ENCODE peak calls at places on chromosomes 5 and 9, in six cellular contexts. D is H9, W is pancreas, H is fibroblast of mammary gland, A is BJ, M is bronchial epithelial cell. Z is an unnamed sample.

GRCh38 chr5:28391277-28391676 is 1352.9 kb upstream of the CDH9 start:
- DNase-seq in D (no peak), W (no peak), H (no peak), A (no peak), M (no peak), Z (no peak)

GRCh38 chr5:133032852-133033742 is 6.7 kb upstream of the ZCCHC10 start:
- DNase-seq in D (no peak), W (no peak), H (no peak), A (no peak), M (no peak), Z (no peak)

GRCh38 chr9:127172066-127172707 is 49.8 kb upstream of the ANGPTL2 start:
- DNase-seq in D (no peak), W (no peak), H (no peak), A (no peak), M (no peak), Z (no peak)

GRCh38 chr5:140108093-140109049 is 5.5 kb upstream of the PURA start:
- DNase-seq in D (peak), W (peak), H (no peak), A (no peak), M (peak), Z (peak)

GRCh38 chr9:18347381-18348084 is 126.4 kb upstream of the ADAMTSL1 start:
- DNase-seq in D (no peak), W (no peak), H (peak), A (no peak), M (no peak), Z (no peak)

GRCh38 chr5:16291474-16291873 is 111.9 kb upstream of the MARCHF11 start:
- DNase-seq in D (no peak), W (no peak), H (no peak), A (no peak), M (no peak), Z (no peak)

GRCh38 chr5:107149243-107149642 is 521.5 kb downstream of the EFNA5 start:
- DNase-seq in D (no peak), W (no peak), H (no peak), A (no peak), M (no peak), Z (no peak)

GRCh38 chr9:97759611-97760288 is 62.6 kb upstream of the XPA start:
- DNase-seq in D (no peak), W (no peak), H (no peak), A (no peak), M (no peak), Z (no peak)

GRCh38 chr5:149641000-149641576 is 59.8 kb downstream of the ARHGEF37 start:
- DNase-seq in D (no peak), W (no peak), H (peak), A (no peak), M (no peak), Z (peak)

GRCh38 chr5:170486366-170486765 is 17.5 kb upstream of the KCNIP1 start:
- DNase-seq in D (no peak), W (no peak), H (no peak), A (no peak), M (no peak), Z (no peak)

GRCh38 chr9:4887556-4887955 is 94.8 kb downstream of the RCL1 start:
- DNase-seq in D (no peak), W (no peak), H (peak), A (peak), M (peak), Z (no peak)

GRCh38 chr5:58184910-58185309 is 275.0 kb downstream of the PLK2 start:
- DNase-seq in D (no peak), W (no peak), H (peak), A (peak), M (peak), Z (no peak)

GRCh38 chr9:121545148-121545874 is 45.7 kb upstream of the GGTA1 start:
- DNase-seq in D (no peak), W (no peak), H (no peak), A (no peak), M (no peak), Z (peak)

GRCh38 chr5:76615759-76616158 is 7.4 kb downstream of the F2RL2 start:
- DNase-seq in D (no peak), W (no peak), H (peak), A (no peak), M (no peak), Z (no peak)

GRCh38 chr9:100466828-100467220 is 6.1 kb upstream of the TMEFF1 start:
- DNase-seq in D (no peak), W (no peak), H (no peak), A (no peak), M (no peak), Z (no peak)

GRCh38 chr9:110764006-110764405 is 95.4 kb downstream of the MUSK start:
- DNase-seq in D (no peak), W (no peak), H (no peak), A (no peak), M (no peak), Z (no peak)

GRCh38 chr5:81849769-81850367 is 99.0 kb upstream of the SSBP2 start:
- DNase-seq in D (no peak), W (no peak), H (no peak), A (no peak), M (no peak), Z (no peak)

GRCh38 chr9:15357050-15357653 is 50.1 kb upstream of the TTC39B start:
- DNase-seq in D (peak), W (no peak), H (no peak), A (no peak), M (no peak), Z (peak)

GRCh38 chr9:134484479-134484878 is 157.1 kb upstream of the COL5A1 start:
- DNase-seq in D (no peak), W (no peak), H (no peak), A (no peak), M (no peak), Z (no peak)

GRCh38 chr5:71014186-71014585 is 11.0 kb downstream of the NAIP start:
- DNase-seq in D (no peak), W (no peak), H (no peak), A (no peak), M (no peak), Z (no peak)

GRCh38 chr5:106380736-106381135 is 1290.0 kb downstream of the EFNA5 start:
- DNase-seq in D (no peak), W (no peak), H (peak), A (no peak), M (peak), Z (no peak)

GRCh38 chr5:31096238-31096865 is 97.1 kb upstream of the CDH6 start:
- DNase-seq in D (no peak), W (no peak), H (peak), A (peak), M (peak), Z (no peak)

GRCh38 chr5:180596115-180596667 is 4.9 kb upstream of the SCGB3A1 start:
- DNase-seq in D (no peak), W (peak), H (no peak), A (no peak), M (peak), Z (no peak)

GRCh38 chr9:127066775-127067111 is 55.7 kb downstream of the ANGPTL2 start:
- DNase-seq in D (no peak), W (no peak), H (peak), A (no peak), M (peak), Z (no peak)

GRCh38 chr5:73783823-73784222 is 157.8 kb downstream of the ARHGEF28 start:
- DNase-seq in D (no peak), W (no peak), H (peak), A (no peak), M (peak), Z (no peak)

GRCh38 chr9:71638627-71639026 is 129.7 kb downstream of the CEMIP2 start:
- DNase-seq in D (no peak), W (peak), H (no peak), A (no peak), M (no peak), Z (no peak)

GRCh38 chr9:130330202-130330601 is 64.6 kb downstream of the HMCN2 start:
- DNase-seq in D (no peak), W (no peak), H (no peak), A (no peak), M (peak), Z (no peak)

GRCh38 chr5:37722236-37723146 is 117.3 kb downstream of the GDNF start:
- DNase-seq in D (no peak), W (no peak), H (peak), A (peak), M (peak), Z (no peak)

GRCh38 chr5:179489015-179489414 is 61.3 kb upstream of the RUFY1 start:
- DNase-seq in D (no peak), W (no peak), H (no peak), A (no peak), M (no peak), Z (no peak)

DNA sequence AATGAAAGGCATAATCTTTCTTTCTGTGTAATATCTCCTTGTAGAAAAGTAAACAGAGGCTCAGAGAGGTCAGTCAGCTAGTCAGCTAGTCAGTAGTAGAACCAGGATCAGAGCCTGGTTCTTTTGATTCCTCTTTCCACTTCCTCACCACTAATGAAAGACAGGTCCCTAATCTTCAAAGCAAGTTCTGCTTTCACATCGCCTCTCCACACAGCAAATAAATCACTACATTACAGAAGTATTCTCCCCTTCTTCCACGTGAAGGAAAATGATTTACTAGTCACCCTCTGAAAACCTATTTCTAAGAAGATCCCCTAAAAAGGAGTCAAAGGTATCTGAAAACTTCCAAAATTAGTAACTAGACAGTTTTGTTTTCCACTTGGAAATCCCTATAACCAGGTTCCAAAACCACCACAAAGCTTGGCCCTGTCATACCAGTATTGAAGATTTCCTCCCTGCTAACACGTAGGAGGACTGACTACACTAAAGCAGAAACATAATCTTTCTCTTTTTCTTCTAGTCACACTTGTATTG is 140.5 kb upstream of the TARS1 start:
- DNase-seq in D (no peak), W (no peak), H (peak), A (no peak), M (peak), Z (no peak)
- TF ChIP-seq CTCF in D (no peak), W (no peak), H (no peak), A (no peak), M (no peak), Z (no peak)

DNA sequence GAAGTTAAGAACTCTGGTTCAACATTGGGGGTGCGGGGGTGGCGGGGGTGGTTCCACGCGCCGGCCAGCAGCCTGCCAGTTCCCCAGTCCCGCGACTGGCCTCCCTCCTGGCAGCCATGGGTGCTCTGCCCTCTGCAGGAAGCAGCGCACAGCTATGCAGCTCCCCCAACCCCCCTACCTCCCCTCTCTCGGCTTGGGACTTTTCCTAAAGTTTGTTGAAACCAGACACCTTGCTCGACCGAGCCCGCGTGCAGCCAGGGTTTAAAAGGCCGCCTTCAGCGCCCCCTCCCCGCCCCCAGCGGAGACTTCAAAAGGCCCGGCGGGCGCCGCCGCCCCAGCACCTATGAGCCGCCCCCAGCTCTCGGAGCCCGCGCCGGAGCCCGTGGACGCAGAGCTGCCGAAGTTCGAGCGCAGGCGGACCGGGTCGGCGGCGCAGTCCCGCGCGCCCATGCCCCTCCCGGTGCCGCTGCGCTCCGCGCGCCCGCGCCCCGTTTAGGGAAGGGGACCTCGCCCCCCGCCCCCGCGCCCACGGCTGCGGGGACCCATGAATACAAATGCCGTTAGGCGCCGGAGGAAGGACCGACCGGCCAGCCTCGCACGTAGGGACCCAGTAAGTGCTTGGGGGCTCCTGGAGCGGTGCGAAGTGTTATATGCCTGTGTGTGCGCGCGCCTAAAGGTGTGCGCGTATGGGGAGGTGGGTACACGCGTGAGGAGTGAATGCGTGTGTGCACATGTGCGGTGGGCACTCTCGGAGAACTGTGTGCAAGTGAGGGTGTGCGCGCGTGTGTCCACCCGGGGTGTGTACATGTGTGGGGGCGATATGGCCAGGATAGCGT is 1.4 kb upstream of the COL27A1 start:
- DNase-seq in D (peak), W (no peak), H (no peak), A (no peak), M (no peak), Z (peak)
- TF ChIP-seq CTCF in D (peak), W (no peak), H (peak), A (peak), M (peak), Z (peak)

GRCh38 chr9:69292078-69292477 is 32.9 kb upstream of the ENTREP1 start:
- DNase-seq in D (no peak), W (no peak), H (no peak), A (no peak), M (no peak), Z (no peak)
- TF ChIP-seq CTCF in D (peak), W (no peak), H (no peak), A (no peak), M (no peak), Z (no peak)

GRCh38 chr5:136492587-136492986 is 127.2 kb upstream of the TRPC7 start:
- DNase-seq in D (no peak), W (no peak), H (no peak), A (no peak), M (no peak), Z (no peak)
- TF ChIP-seq CTCF in D (no peak), W (no peak), H (no peak), A (no peak), M (no peak), Z (no peak)

GRCh38 chr5:72290356-72291133 is 29.5 kb downstream of the MRPS27 start:
- DNase-seq in D (no peak), W (no peak), H (no peak), A (no peak), M (no peak), Z (no peak)
- TF ChIP-seq CTCF in D (no peak), W (no peak), H (no peak), A (no peak), M (no peak), Z (no peak)

Z was measured in psoas muscle.